ENCODE peak calls at places on chromosomes 3 and 15, in seven cellular contexts. N is CD4-positive, CD25-positive, alpha-beta regulatory T cell; Z is heart right ventricle; T is stimulated activated effector memory CD8-positive, alpha-beta T cell treated with anti-CD3 and anti-CD28 coated beads, Interleukin-12 subunit alpha, Interleukin-12 subunit beta, amount 100 ng/mL, for 72 hours; S is T-helper 17 cell; Q is body of pancreas; H is RWPE2. G is an unnamed sample.

GRCh38 chr3:123102826-123103225 is 36.0 kb downstream of the PDIA5 start:
- ATAC-seq in N (no peak), Z (no peak), T (no peak), S (no peak), Q (no peak), H (no peak), G (no peak)

GRCh38 chr3:37676885-37677284 is 184.8 kb upstream of the CTDSPL start:
- ATAC-seq in N (no peak), Z (no peak), T (no peak), S (no peak), Q (no peak), H (no peak), G (no peak)

GRCh38 chr3:34361921-34362320 is 563.5 kb downstream of the PDCD6IP start:
- ATAC-seq in N (peak; percentile 24), Z (peak; percentile 38), T (no peak), S (no peak), Q (peak; percentile 15), H (no peak), G (peak; percentile 79)

GRCh38 chr15:101641894-101642293 is 10.3 kb downstream of the TM2D3 start:
- ATAC-seq in N (peak; percentile 76), Z (peak; percentile 74), T (no peak), S (peak; percentile 84), Q (peak; percentile 12), H (no peak), G (no peak)

GRCh38 chr15:62603757-62604156 is 438.7 kb upstream of the C2CD4B start:
- ATAC-seq in N (no peak), Z (no peak), T (no peak), S (no peak), Q (no peak), H (peak; percentile 58), G (no peak)

GRCh38 chr3:120399372-120399771 is 50.2 kb upstream of the LRRC58 start:
- ATAC-seq in N (no peak), Z (no peak), T (no peak), S (no peak), Q (no peak), H (no peak), G (peak; percentile 72)

GRCh38 chr15:101604124-101604874 is 47.9 kb downstream of the TM2D3 start:
- ATAC-seq in N (no peak), Z (no peak), T (no peak), S (no peak), Q (no peak), H (no peak), G (no peak)

GRCh38 chr3:129747982-129748381 is 141.5 kb upstream of the PLXND1 start:
- ATAC-seq in N (no peak), Z (no peak), T (peak; percentile 80), S (no peak), Q (no peak), H (no peak), G (no peak)

GRCh38 chr15:81909229-81910087 is 136.4 kb downstream of the MEX3B start:
- ATAC-seq in N (no peak), Z (no peak), T (no peak), S (no peak), Q (no peak), H (peak; percentile 59), G (no peak)

GRCh38 chr3:177041021-177041729 is 156.1 kb downstream of the TBL1XR1 start:
- ATAC-seq in N (peak; percentile 16), Z (peak; percentile 85), T (no peak), S (no peak), Q (peak; percentile 27), H (peak; percentile 49), G (no peak)

GRCh38 chr3:39106281-39107055 is 959 bp downstream of the GORASP1 start:
- ATAC-seq in N (no peak), Z (no peak), T (no peak), S (no peak), Q (no peak), H (peak; percentile 26), G (no peak)

GRCh38 chr15:67409175-67409574 is 111.8 kb upstream of the C15orf61 start:
- ATAC-seq in N (no peak), Z (no peak), T (no peak), S (no peak), Q (no peak), H (no peak), G (no peak)

GRCh38 chr15:85717212-85717611 is 77.5 kb downstream of the KLHL25 start:
- ATAC-seq in N (no peak), Z (no peak), T (no peak), S (no peak), Q (no peak), H (no peak), G (no peak)

GRCh38 chr15:29913528-29914135 is 91.4 kb upstream of the TJP1 start:
- ATAC-seq in N (no peak), Z (peak; percentile 76), T (no peak), S (no peak), Q (no peak), H (no peak), G (no peak)

GRCh38 chr3:187976361-187976900 is 177.5 kb upstream of the LPP start:
- ATAC-seq in N (no peak), Z (no peak), T (peak; percentile 83), S (no peak), Q (no peak), H (no peak), G (peak; percentile 37)

G was measured in stimulated activated memory B cell treated with anti-CD40 and anti-IgM and Interleukin-4, amounts not matched to agents 10 μg/mL and 1 μg/mL and 100 μg/mL, for 72 hours.